ENCODE peak calls at places on chromosomes 6 and 20, in eight cellular contexts. One of them, this sample, is unnamed.

GRCh38 chr20:45111799-45112471 is 3.0 kb downstream of the WFDC5 start:
- DNase-seq in BE2C: no peak
- DNase-seq in ascending aorta: no peak
- DNase-seq in BJ: no peak
- DNase-seq in AG10803: no peak
- DNase-seq in ovary: no peak
- DNase-seq in GM06990: no peak
- DNase-seq in GM23338: peak
- DNase-seq in this sample: no peak

GRCh38 chr20:44983095-44983674 is 16.9 kb downstream of the STK4 start:
- DNase-seq in BE2C: no peak
- DNase-seq in ascending aorta: no peak
- DNase-seq in BJ: no peak
- DNase-seq in AG10803: no peak
- DNase-seq in ovary: no peak
- DNase-seq in GM06990: no peak
- DNase-seq in GM23338: no peak
- DNase-seq in this sample: no peak

GRCh38 chr20:46240881-46241280 is 67.4 kb downstream of the CDH22 start:
- DNase-seq in BE2C: no peak
- DNase-seq in ascending aorta: no peak
- DNase-seq in BJ: no peak
- DNase-seq in AG10803: no peak
- DNase-seq in ovary: no peak
- DNase-seq in GM06990: no peak
- DNase-seq in GM23338: no peak
- DNase-seq in this sample: no peak

GRCh38 chr6:89079611-89080213 is 839 bp upstream of the PNRC1 start:
- DNase-seq in BE2C: no peak
- DNase-seq in ascending aorta: peak
- DNase-seq in BJ: no peak
- DNase-seq in AG10803: peak
- DNase-seq in ovary: peak
- DNase-seq in GM06990: peak
- DNase-seq in GM23338: peak
- DNase-seq in this sample: peak

GRCh38 chr6:138765896-138766487 is 7.6 kb upstream of the CCDC28A start:
- DNase-seq in BE2C: no peak
- DNase-seq in ascending aorta: no peak
- DNase-seq in BJ: peak
- DNase-seq in AG10803: peak
- DNase-seq in ovary: no peak
- DNase-seq in GM06990: no peak
- DNase-seq in GM23338: peak
- DNase-seq in this sample: peak

GRCh38 chr20:46708172-46708860 is 1.1 kb upstream of the SLC2A10 start:
- DNase-seq in BE2C: no peak
- DNase-seq in ascending aorta: no peak
- DNase-seq in BJ: no peak
- DNase-seq in AG10803: no peak
- DNase-seq in ovary: no peak
- DNase-seq in GM06990: no peak
- DNase-seq in GM23338: peak
- DNase-seq in this sample: no peak

GRCh38 chr6:190596-191395 is 101.5 kb upstream of the DUSP22 start:
- DNase-seq in BE2C: no peak
- DNase-seq in ascending aorta: no peak
- DNase-seq in BJ: no peak
- DNase-seq in AG10803: no peak
- DNase-seq in ovary: no peak
- DNase-seq in GM06990: no peak
- DNase-seq in GM23338: peak
- DNase-seq in this sample: no peak

GRCh38 chr6:34338811-34339210 is 53.7 kb downstream of the NUDT3 start:
- DNase-seq in BE2C: no peak
- DNase-seq in ascending aorta: no peak
- DNase-seq in BJ: no peak
- DNase-seq in AG10803: peak
- DNase-seq in ovary: no peak
- DNase-seq in GM06990: no peak
- DNase-seq in GM23338: no peak
- DNase-seq in this sample: no peak

GRCh38 chr6:168615837-168616236 is 174.9 kb downstream of the SMOC2 start:
- DNase-seq in BE2C: no peak
- DNase-seq in ascending aorta: no peak
- DNase-seq in BJ: no peak
- DNase-seq in AG10803: no peak
- DNase-seq in ovary: no peak
- DNase-seq in GM06990: no peak
- DNase-seq in GM23338: no peak
- DNase-seq in this sample: no peak

GRCh38 chr6:116397960-116398359 is 27.2 kb downstream of the DSE start:
- DNase-seq in BE2C: no peak
- DNase-seq in ascending aorta: no peak
- DNase-seq in BJ: peak
- DNase-seq in AG10803: peak
- DNase-seq in ovary: no peak
- DNase-seq in GM06990: no peak
- DNase-seq in GM23338: no peak
- DNase-seq in this sample: peak

GRCh38 chr6:7154341-7155139 is 46.8 kb downstream of the RREB1 start:
- DNase-seq in BE2C: no peak
- DNase-seq in ascending aorta: no peak
- DNase-seq in BJ: no peak
- DNase-seq in AG10803: no peak
- DNase-seq in ovary: no peak
- DNase-seq in GM06990: peak
- DNase-seq in GM23338: no peak
- DNase-seq in this sample: no peak

GRCh38 chr6:101539510-101540245 is 146.2 kb downstream of the GRIK2 start:
- DNase-seq in BE2C: no peak
- DNase-seq in ascending aorta: no peak
- DNase-seq in BJ: peak
- DNase-seq in AG10803: peak
- DNase-seq in ovary: no peak
- DNase-seq in GM06990: no peak
- DNase-seq in GM23338: no peak
- DNase-seq in this sample: peak

GRCh38 chr6:43150051-43150751 is 20.9 kb upstream of the SRF start:
- DNase-seq in BE2C: no peak
- DNase-seq in ascending aorta: no peak
- DNase-seq in BJ: no peak
- DNase-seq in AG10803: no peak
- DNase-seq in ovary: no peak
- DNase-seq in GM06990: no peak
- DNase-seq in GM23338: no peak
- DNase-seq in this sample: no peak

GRCh38 chr20:44583179-44583578 is 800 bp downstream of the PKIG start:
- DNase-seq in BE2C: no peak
- DNase-seq in ascending aorta: no peak
- DNase-seq in BJ: peak
- DNase-seq in AG10803: no peak
- DNase-seq in ovary: no peak
- DNase-seq in GM06990: no peak
- DNase-seq in GM23338: no peak
- DNase-seq in this sample: no peak

GRCh38 chr20:53801609-53802370 is 208.2 kb upstream of the ZNF217 start:
- DNase-seq in BE2C: no peak
- DNase-seq in ascending aorta: no peak
- DNase-seq in BJ: no peak
- DNase-seq in AG10803: no peak
- DNase-seq in ovary: no peak
- DNase-seq in GM06990: no peak
- DNase-seq in GM23338: no peak
- DNase-seq in this sample: no peak

GRCh38 chr20:57672164-57672563 is 37.7 kb downstream of the PMEPA1 start:
- DNase-seq in BE2C: peak
- DNase-seq in ascending aorta: peak
- DNase-seq in BJ: no peak
- DNase-seq in AG10803: peak
- DNase-seq in ovary: peak
- DNase-seq in GM06990: no peak
- DNase-seq in GM23338: no peak
- DNase-seq in this sample: peak

GRCh38 chr6:44020664-44021425 is 106.4 kb downstream of the MRPL14 start:
- DNase-seq in BE2C: no peak
- DNase-seq in ascending aorta: no peak
- DNase-seq in BJ: no peak
- DNase-seq in AG10803: no peak
- DNase-seq in ovary: no peak
- DNase-seq in GM06990: no peak
- DNase-seq in GM23338: no peak
- DNase-seq in this sample: no peak

GRCh38 chr6:159842035-159842434 is 42.0 kb downstream of the PNLDC1 start:
- DNase-seq in BE2C: no peak
- DNase-seq in ascending aorta: no peak
- DNase-seq in BJ: no peak
- DNase-seq in AG10803: no peak
- DNase-seq in ovary: no peak
- DNase-seq in GM06990: no peak
- DNase-seq in GM23338: peak
- DNase-seq in this sample: no peak

GRCh38 chr6:3235969-3236368 is 8.5 kb upstream of the TUBB2B start:
- DNase-seq in BE2C: no peak
- DNase-seq in ascending aorta: no peak
- DNase-seq in BJ: no peak
- DNase-seq in AG10803: no peak
- DNase-seq in ovary: no peak
- DNase-seq in GM06990: peak
- DNase-seq in GM23338: no peak
- DNase-seq in this sample: no peak

GRCh38 chr6:130366011-130366963 is at the start of gene TMEM200A:
- DNase-seq in BE2C: peak
- DNase-seq in ascending aorta: peak
- DNase-seq in BJ: no peak
- DNase-seq in AG10803: peak
- DNase-seq in ovary: peak
- DNase-seq in GM06990: peak
- DNase-seq in GM23338: peak
- DNase-seq in this sample: peak

GRCh38 chr6:130362128-130362527 is 3.7 kb upstream of the TMEM200A start:
- DNase-seq in BE2C: no peak
- DNase-seq in ascending aorta: no peak
- DNase-seq in BJ: no peak
- DNase-seq in AG10803: no peak
- DNase-seq in ovary: no peak
- DNase-seq in GM06990: no peak
- DNase-seq in GM23338: peak
- DNase-seq in this sample: no peak

GRCh38 chr6:130367767-130368166 is 1.9 kb downstream of the TMEM200A start:
- DNase-seq in BE2C: no peak
- DNase-seq in ascending aorta: no peak
- DNase-seq in BJ: no peak
- DNase-seq in AG10803: no peak
- DNase-seq in ovary: no peak
- DNase-seq in GM06990: no peak
- DNase-seq in GM23338: no peak
- DNase-seq in this sample: no peak

GRCh38 chr6:130364224-130364780 is 1.5 kb upstream of the TMEM200A start:
- DNase-seq in BE2C: no peak
- DNase-seq in ascending aorta: no peak
- DNase-seq in BJ: no peak
- DNase-seq in AG10803: no peak
- DNase-seq in ovary: no peak
- DNase-seq in GM06990: no peak
- DNase-seq in GM23338: no peak
- DNase-seq in this sample: no peak

GRCh38 chr6:130365166-130366010 is 429 bp upstream of the TMEM200A start:
- DNase-seq in BE2C: peak
- DNase-seq in ascending aorta: no peak
- DNase-seq in BJ: no peak
- DNase-seq in AG10803: peak
- DNase-seq in ovary: peak
- DNase-seq in GM06990: peak
- DNase-seq in GM23338: peak
- DNase-seq in this sample: peak
- TF ChIP-seq CTCF in BE2C: peak
- TF ChIP-seq CTCF in ascending aorta: peak
- TF ChIP-seq CTCF in BJ: peak
- TF ChIP-seq CTCF in AG10803: peak
- TF ChIP-seq CTCF in ovary: peak
- TF ChIP-seq CTCF in GM06990: peak
- TF ChIP-seq CTCF in GM23338: peak
- TF ChIP-seq CTCF in this sample: peak

DNA sequence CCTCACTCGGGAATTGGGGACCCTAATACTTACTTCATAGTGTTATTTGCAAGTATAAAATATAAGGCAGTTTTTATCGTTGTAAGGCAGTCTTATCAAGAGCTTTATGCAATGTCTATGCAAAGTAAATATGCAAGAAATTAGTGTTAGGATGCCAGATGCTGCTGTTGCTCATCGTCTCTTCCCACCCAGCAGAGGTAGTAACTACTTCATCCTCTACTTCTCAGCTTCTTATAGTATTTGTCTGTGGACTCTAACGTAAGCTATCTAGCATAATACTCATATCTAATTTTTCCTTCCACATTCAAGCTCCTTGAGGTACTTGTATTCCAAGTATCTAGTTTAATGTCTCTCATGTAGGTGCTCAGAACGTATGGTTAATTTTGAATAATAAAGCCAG is 11.6 kb downstream of the PLCG1 start:
- DNase-seq in BE2C: no peak
- DNase-seq in ascending aorta: no peak
- DNase-seq in BJ: no peak
- DNase-seq in AG10803: no peak
- DNase-seq in ovary: no peak
- DNase-seq in GM06990: no peak
- DNase-seq in GM23338: no peak
- DNase-seq in this sample: no peak
- H3K4me3 ChIP-seq in BE2C: no peak
- H3K4me3 ChIP-seq in ascending aorta: no peak
- H3K4me3 ChIP-seq in BJ: no peak
- H3K4me3 ChIP-seq in AG10803: no peak
- H3K4me3 ChIP-seq in ovary: no peak
- H3K4me3 ChIP-seq in GM06990: no peak
- H3K4me3 ChIP-seq in GM23338: no peak
- H3K4me3 ChIP-seq in this sample: no peak

DNA sequence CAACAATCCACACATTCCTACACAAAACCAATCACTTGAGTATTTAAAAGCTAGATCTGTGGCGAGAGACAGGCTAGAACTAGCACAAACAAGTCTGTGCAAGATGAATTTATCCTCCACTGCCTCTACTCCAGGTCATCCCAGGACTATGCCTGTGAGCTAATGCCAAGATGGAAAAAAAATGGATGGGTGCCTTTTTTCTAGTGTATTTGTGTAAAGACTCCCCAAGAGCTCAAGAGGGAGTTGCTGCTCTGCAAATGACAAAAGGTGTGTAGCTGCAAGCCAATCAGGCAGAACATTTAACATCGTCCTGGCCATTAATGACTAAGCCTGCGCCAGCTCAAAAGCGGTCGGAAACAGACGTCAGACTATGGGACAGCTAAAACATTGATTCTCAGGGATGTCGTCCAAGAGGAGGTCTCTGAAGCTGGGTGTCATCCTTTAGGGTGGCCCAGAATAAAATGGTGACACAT is 21.9 kb downstream of the ATXN1 start:
- DNase-seq in BE2C: no peak
- DNase-seq in ascending aorta: no peak
- DNase-seq in BJ: no peak
- DNase-seq in AG10803: peak
- DNase-seq in ovary: no peak
- DNase-seq in GM06990: no peak
- DNase-seq in GM23338: peak
- DNase-seq in this sample: peak
- TF ChIP-seq CTCF in BE2C: no peak
- TF ChIP-seq CTCF in ascending aorta: no peak
- TF ChIP-seq CTCF in BJ: no peak
- TF ChIP-seq CTCF in AG10803: no peak
- TF ChIP-seq CTCF in ovary: no peak
- TF ChIP-seq CTCF in GM06990: no peak
- TF ChIP-seq CTCF in GM23338: peak
- TF ChIP-seq CTCF in this sample: peak

GRCh38 chr6:75492769-75493168 is 831 bp downstream of the FILIP1 start:
- DNase-seq in BE2C: no peak
- DNase-seq in ascending aorta: no peak
- DNase-seq in BJ: no peak
- DNase-seq in AG10803: no peak
- DNase-seq in ovary: no peak
- DNase-seq in GM06990: peak
- DNase-seq in GM23338: no peak
- DNase-seq in this sample: no peak
- H3K4me3 ChIP-seq in BE2C: no peak
- H3K4me3 ChIP-seq in ascending aorta: peak
- H3K4me3 ChIP-seq in BJ: no peak
- H3K4me3 ChIP-seq in AG10803: no peak
- H3K4me3 ChIP-seq in ovary: peak
- H3K4me3 ChIP-seq in GM06990: no peak
- H3K4me3 ChIP-seq in GM23338: no peak
- H3K4me3 ChIP-seq in this sample: no peak

This sample was measured in astrocyte of the spinal cord.